ENCODE peak calls at places on chromosomes 3 and 15, in ten cellular contexts. One of them, this sample, is unnamed.

GRCh38 chr15:84949845-84950569 is 31.6 kb upstream of the PDE8A start:
- DNase-seq in CD4-positive, alpha-beta T cell: no peak
- DNase-seq in fibroblast of mammary gland: no peak
- DNase-seq in GM12865: no peak
- DNase-seq in WERI-Rb-1: no peak
- DNase-seq in H9: no peak
- DNase-seq in dorsolateral prefrontal cortex: peak
- DNase-seq in HCT116: no peak
- DNase-seq in GM12878: no peak
- DNase-seq in fibroblast of pulmonary artery: no peak
- DNase-seq in this sample: no peak

GRCh38 chr15:70354260-70354894 is 256.7 kb upstream of the TLE3 start:
- DNase-seq in CD4-positive, alpha-beta T cell: no peak
- DNase-seq in fibroblast of mammary gland: no peak
- DNase-seq in GM12865: no peak
- DNase-seq in WERI-Rb-1: no peak
- DNase-seq in H9: no peak
- DNase-seq in dorsolateral prefrontal cortex: no peak
- DNase-seq in HCT116: no peak
- DNase-seq in GM12878: no peak
- DNase-seq in fibroblast of pulmonary artery: no peak
- DNase-seq in this sample: no peak

GRCh38 chr15:85947936-85948335 is 131.7 kb upstream of the AGBL1 start:
- DNase-seq in CD4-positive, alpha-beta T cell: no peak
- DNase-seq in fibroblast of mammary gland: no peak
- DNase-seq in GM12865: no peak
- DNase-seq in WERI-Rb-1: no peak
- DNase-seq in H9: no peak
- DNase-seq in dorsolateral prefrontal cortex: no peak
- DNase-seq in HCT116: no peak
- DNase-seq in GM12878: no peak
- DNase-seq in fibroblast of pulmonary artery: no peak
- DNase-seq in this sample: no peak

GRCh38 chr3:69364354-69364753 is 21.5 kb downstream of the FRMD4B start:
- DNase-seq in CD4-positive, alpha-beta T cell: no peak
- DNase-seq in fibroblast of mammary gland: peak
- DNase-seq in GM12865: no peak
- DNase-seq in WERI-Rb-1: no peak
- DNase-seq in H9: no peak
- DNase-seq in dorsolateral prefrontal cortex: no peak
- DNase-seq in HCT116: no peak
- DNase-seq in GM12878: no peak
- DNase-seq in fibroblast of pulmonary artery: peak
- DNase-seq in this sample: no peak

GRCh38 chr3:145936986-145937385 is 224.0 kb downstream of the PLOD2 start:
- DNase-seq in CD4-positive, alpha-beta T cell: no peak
- DNase-seq in fibroblast of mammary gland: peak
- DNase-seq in GM12865: no peak
- DNase-seq in WERI-Rb-1: no peak
- DNase-seq in H9: no peak
- DNase-seq in dorsolateral prefrontal cortex: no peak
- DNase-seq in HCT116: no peak
- DNase-seq in GM12878: no peak
- DNase-seq in fibroblast of pulmonary artery: no peak
- DNase-seq in this sample: no peak

GRCh38 chr15:95170587-95171380 is 939.4 kb downstream of the MCTP2 start:
- DNase-seq in CD4-positive, alpha-beta T cell: no peak
- DNase-seq in fibroblast of mammary gland: no peak
- DNase-seq in GM12865: no peak
- DNase-seq in WERI-Rb-1: no peak
- DNase-seq in H9: no peak
- DNase-seq in dorsolateral prefrontal cortex: no peak
- DNase-seq in HCT116: no peak
- DNase-seq in GM12878: no peak
- DNase-seq in fibroblast of pulmonary artery: no peak
- DNase-seq in this sample: no peak

GRCh38 chr15:88448991-88449461 is 18.2 kb downstream of the MRPL46 start:
- DNase-seq in CD4-positive, alpha-beta T cell: no peak
- DNase-seq in fibroblast of mammary gland: no peak
- DNase-seq in GM12865: no peak
- DNase-seq in WERI-Rb-1: peak
- DNase-seq in H9: no peak
- DNase-seq in dorsolateral prefrontal cortex: no peak
- DNase-seq in HCT116: no peak
- DNase-seq in GM12878: no peak
- DNase-seq in fibroblast of pulmonary artery: no peak
- DNase-seq in this sample: no peak

GRCh38 chr15:77832874-77833273 is 200.2 kb upstream of the LINGO1 start:
- DNase-seq in CD4-positive, alpha-beta T cell: no peak
- DNase-seq in fibroblast of mammary gland: no peak
- DNase-seq in GM12865: no peak
- DNase-seq in WERI-Rb-1: no peak
- DNase-seq in H9: no peak
- DNase-seq in dorsolateral prefrontal cortex: no peak
- DNase-seq in HCT116: no peak
- DNase-seq in GM12878: no peak
- DNase-seq in fibroblast of pulmonary artery: no peak
- DNase-seq in this sample: no peak

GRCh38 chr3:161264771-161265343 is 43.7 kb downstream of the NMD3 start:
- DNase-seq in CD4-positive, alpha-beta T cell: no peak
- DNase-seq in fibroblast of mammary gland: no peak
- DNase-seq in GM12865: no peak
- DNase-seq in WERI-Rb-1: no peak
- DNase-seq in H9: no peak
- DNase-seq in dorsolateral prefrontal cortex: no peak
- DNase-seq in HCT116: no peak
- DNase-seq in GM12878: no peak
- DNase-seq in fibroblast of pulmonary artery: peak
- DNase-seq in this sample: no peak

GRCh38 chr3:151552589-151552988 is 91.7 kb upstream of the IGSF10 start:
- DNase-seq in CD4-positive, alpha-beta T cell: no peak
- DNase-seq in fibroblast of mammary gland: no peak
- DNase-seq in GM12865: no peak
- DNase-seq in WERI-Rb-1: no peak
- DNase-seq in H9: no peak
- DNase-seq in dorsolateral prefrontal cortex: no peak
- DNase-seq in HCT116: no peak
- DNase-seq in GM12878: no peak
- DNase-seq in fibroblast of pulmonary artery: peak
- DNase-seq in this sample: no peak

GRCh38 chr15:94230886-94231727 is at the start of gene MCTP2:
- DNase-seq in CD4-positive, alpha-beta T cell: peak
- DNase-seq in fibroblast of mammary gland: peak
- DNase-seq in GM12865: peak
- DNase-seq in WERI-Rb-1: no peak
- DNase-seq in H9: peak
- DNase-seq in dorsolateral prefrontal cortex: no peak
- DNase-seq in HCT116: peak
- DNase-seq in GM12878: peak
- DNase-seq in fibroblast of pulmonary artery: peak
- DNase-seq in this sample: no peak

GRCh38 chr3:5057857-5058324 is 64.2 kb upstream of the ARL8B start:
- DNase-seq in CD4-positive, alpha-beta T cell: peak
- DNase-seq in fibroblast of mammary gland: peak
- DNase-seq in GM12865: peak
- DNase-seq in WERI-Rb-1: peak
- DNase-seq in H9: peak
- DNase-seq in dorsolateral prefrontal cortex: peak
- DNase-seq in HCT116: peak
- DNase-seq in GM12878: peak
- DNase-seq in fibroblast of pulmonary artery: peak
- DNase-seq in this sample: peak

GRCh38 chr3:62376187-62376720 is 2.9 kb upstream of the FEZF2 start:
- DNase-seq in CD4-positive, alpha-beta T cell: no peak
- DNase-seq in fibroblast of mammary gland: no peak
- DNase-seq in GM12865: no peak
- DNase-seq in WERI-Rb-1: no peak
- DNase-seq in H9: no peak
- DNase-seq in dorsolateral prefrontal cortex: no peak
- DNase-seq in HCT116: no peak
- DNase-seq in GM12878: no peak
- DNase-seq in fibroblast of pulmonary artery: no peak
- DNase-seq in this sample: no peak

GRCh38 chr3:184290331-184290730 is 8.7 kb upstream of the PSMD2 start:
- DNase-seq in CD4-positive, alpha-beta T cell: no peak
- DNase-seq in fibroblast of mammary gland: no peak
- DNase-seq in GM12865: no peak
- DNase-seq in WERI-Rb-1: no peak
- DNase-seq in H9: peak
- DNase-seq in dorsolateral prefrontal cortex: no peak
- DNase-seq in HCT116: no peak
- DNase-seq in GM12878: no peak
- DNase-seq in fibroblast of pulmonary artery: no peak
- DNase-seq in this sample: no peak

GRCh38 chr3:184291738-184292445 is 7.1 kb upstream of the PSMD2 start:
- DNase-seq in CD4-positive, alpha-beta T cell: no peak
- DNase-seq in fibroblast of mammary gland: no peak
- DNase-seq in GM12865: no peak
- DNase-seq in WERI-Rb-1: no peak
- DNase-seq in H9: no peak
- DNase-seq in dorsolateral prefrontal cortex: no peak
- DNase-seq in HCT116: no peak
- DNase-seq in GM12878: no peak
- DNase-seq in fibroblast of pulmonary artery: no peak
- DNase-seq in this sample: no peak

GRCh38 chr3:184284696-184285095 is 8.9 kb downstream of the ECE2 start:
- DNase-seq in CD4-positive, alpha-beta T cell: no peak
- DNase-seq in fibroblast of mammary gland: peak
- DNase-seq in GM12865: peak
- DNase-seq in WERI-Rb-1: peak
- DNase-seq in H9: peak
- DNase-seq in dorsolateral prefrontal cortex: peak
- DNase-seq in HCT116: peak
- DNase-seq in GM12878: no peak
- DNase-seq in fibroblast of pulmonary artery: peak
- DNase-seq in this sample: no peak

GRCh38 chr3:184291044-184291737 is 7.8 kb upstream of the PSMD2 start:
- DNase-seq in CD4-positive, alpha-beta T cell: no peak
- DNase-seq in fibroblast of mammary gland: no peak
- DNase-seq in GM12865: no peak
- DNase-seq in WERI-Rb-1: no peak
- DNase-seq in H9: no peak
- DNase-seq in dorsolateral prefrontal cortex: no peak
- DNase-seq in HCT116: no peak
- DNase-seq in GM12878: no peak
- DNase-seq in fibroblast of pulmonary artery: no peak
- DNase-seq in this sample: no peak

GRCh38 chr3:184289426-184289938 is 9.6 kb upstream of the PSMD2 start:
- DNase-seq in CD4-positive, alpha-beta T cell: peak
- DNase-seq in fibroblast of mammary gland: peak
- DNase-seq in GM12865: peak
- DNase-seq in WERI-Rb-1: peak
- DNase-seq in H9: peak
- DNase-seq in dorsolateral prefrontal cortex: peak
- DNase-seq in HCT116: peak
- DNase-seq in GM12878: no peak
- DNase-seq in fibroblast of pulmonary artery: peak
- DNase-seq in this sample: peak
- TF ChIP-seq CTCF in CD4-positive, alpha-beta T cell: peak
- TF ChIP-seq CTCF in fibroblast of mammary gland: peak
- TF ChIP-seq CTCF in GM12865: peak
- TF ChIP-seq CTCF in WERI-Rb-1: peak
- TF ChIP-seq CTCF in H9: peak
- TF ChIP-seq CTCF in dorsolateral prefrontal cortex: peak
- TF ChIP-seq CTCF in HCT116: peak
- TF ChIP-seq CTCF in GM12878: peak
- TF ChIP-seq CTCF in fibroblast of pulmonary artery: peak
- TF ChIP-seq CTCF in this sample: peak

GRCh38 chr3:191355406-191355805 is 25.1 kb upstream of the UTS2B start:
- DNase-seq in CD4-positive, alpha-beta T cell: no peak
- DNase-seq in fibroblast of mammary gland: no peak
- DNase-seq in GM12865: peak
- DNase-seq in WERI-Rb-1: no peak
- DNase-seq in H9: no peak
- DNase-seq in dorsolateral prefrontal cortex: no peak
- DNase-seq in HCT116: no peak
- DNase-seq in GM12878: peak
- DNase-seq in fibroblast of pulmonary artery: no peak
- DNase-seq in this sample: no peak
- TF ChIP-seq CTCF in CD4-positive, alpha-beta T cell: no peak
- TF ChIP-seq CTCF in fibroblast of mammary gland: no peak
- TF ChIP-seq CTCF in GM12865: no peak
- TF ChIP-seq CTCF in WERI-Rb-1: no peak
- TF ChIP-seq CTCF in H9: no peak
- TF ChIP-seq CTCF in dorsolateral prefrontal cortex: no peak
- TF ChIP-seq CTCF in HCT116: no peak
- TF ChIP-seq CTCF in GM12878: no peak
- TF ChIP-seq CTCF in fibroblast of pulmonary artery: no peak
- TF ChIP-seq CTCF in this sample: no peak

GRCh38 chr3:16471897-16472296 is 41.6 kb downstream of the RFTN1 start:
- DNase-seq in CD4-positive, alpha-beta T cell: no peak
- DNase-seq in fibroblast of mammary gland: no peak
- DNase-seq in GM12865: no peak
- DNase-seq in WERI-Rb-1: no peak
- DNase-seq in H9: no peak
- DNase-seq in dorsolateral prefrontal cortex: no peak
- DNase-seq in HCT116: no peak
- DNase-seq in GM12878: no peak
- DNase-seq in fibroblast of pulmonary artery: no peak
- DNase-seq in this sample: no peak

GRCh38 chr3:16467368-16467767 is 46.1 kb downstream of the RFTN1 start:
- DNase-seq in CD4-positive, alpha-beta T cell: peak
- DNase-seq in fibroblast of mammary gland: no peak
- DNase-seq in GM12865: peak
- DNase-seq in WERI-Rb-1: no peak
- DNase-seq in H9: no peak
- DNase-seq in dorsolateral prefrontal cortex: no peak
- DNase-seq in HCT116: no peak
- DNase-seq in GM12878: peak
- DNase-seq in fibroblast of pulmonary artery: no peak
- DNase-seq in this sample: no peak

GRCh38 chr3:16468114-16469098 is 45.1 kb downstream of the RFTN1 start:
- DNase-seq in CD4-positive, alpha-beta T cell: no peak
- DNase-seq in fibroblast of mammary gland: no peak
- DNase-seq in GM12865: no peak
- DNase-seq in WERI-Rb-1: no peak
- DNase-seq in H9: no peak
- DNase-seq in dorsolateral prefrontal cortex: no peak
- DNase-seq in HCT116: no peak
- DNase-seq in GM12878: no peak
- DNase-seq in fibroblast of pulmonary artery: peak
- DNase-seq in this sample: no peak

GRCh38 chr3:16472593-16472992 is 40.9 kb downstream of the RFTN1 start:
- DNase-seq in CD4-positive, alpha-beta T cell: no peak
- DNase-seq in fibroblast of mammary gland: no peak
- DNase-seq in GM12865: no peak
- DNase-seq in WERI-Rb-1: no peak
- DNase-seq in H9: no peak
- DNase-seq in dorsolateral prefrontal cortex: no peak
- DNase-seq in HCT116: no peak
- DNase-seq in GM12878: no peak
- DNase-seq in fibroblast of pulmonary artery: no peak
- DNase-seq in this sample: no peak

GRCh38 chr3:16470590-16470989 is 42.9 kb downstream of the RFTN1 start:
- DNase-seq in CD4-positive, alpha-beta T cell: no peak
- DNase-seq in fibroblast of mammary gland: no peak
- DNase-seq in GM12865: no peak
- DNase-seq in WERI-Rb-1: no peak
- DNase-seq in H9: no peak
- DNase-seq in dorsolateral prefrontal cortex: no peak
- DNase-seq in HCT116: no peak
- DNase-seq in GM12878: no peak
- DNase-seq in fibroblast of pulmonary artery: no peak
- DNase-seq in this sample: no peak
- TF ChIP-seq CTCF in CD4-positive, alpha-beta T cell: no peak
- TF ChIP-seq CTCF in fibroblast of mammary gland: no peak
- TF ChIP-seq CTCF in GM12865: no peak
- TF ChIP-seq CTCF in WERI-Rb-1: no peak
- TF ChIP-seq CTCF in H9: no peak
- TF ChIP-seq CTCF in dorsolateral prefrontal cortex: no peak
- TF ChIP-seq CTCF in HCT116: no peak
- TF ChIP-seq CTCF in GM12878: no peak
- TF ChIP-seq CTCF in fibroblast of pulmonary artery: no peak
- TF ChIP-seq CTCF in this sample: no peak

GRCh38 chr3:122497425-122497824 is 17.3 kb downstream of the KPNA1 start:
- DNase-seq in CD4-positive, alpha-beta T cell: no peak
- DNase-seq in fibroblast of mammary gland: peak
- DNase-seq in GM12865: peak
- DNase-seq in WERI-Rb-1: no peak
- DNase-seq in H9: no peak
- DNase-seq in dorsolateral prefrontal cortex: no peak
- DNase-seq in HCT116: peak
- DNase-seq in GM12878: peak
- DNase-seq in fibroblast of pulmonary artery: peak
- DNase-seq in this sample: peak
- TF ChIP-seq CTCF in CD4-positive, alpha-beta T cell: no peak
- TF ChIP-seq CTCF in fibroblast of mammary gland: no peak
- TF ChIP-seq CTCF in GM12865: no peak
- TF ChIP-seq CTCF in WERI-Rb-1: no peak
- TF ChIP-seq CTCF in H9: no peak
- TF ChIP-seq CTCF in dorsolateral prefrontal cortex: no peak
- TF ChIP-seq CTCF in HCT116: no peak
- TF ChIP-seq CTCF in GM12878: no peak
- TF ChIP-seq CTCF in fibroblast of pulmonary artery: no peak
- TF ChIP-seq CTCF in this sample: no peak

This sample was measured in Panc1.